ENCODE peak calls at places on chromosomes 5 and 9, in seven cellular contexts. I is choroid plexus epithelial cell, M is GM12878, G is GM23338, R is right atrium auricular region, D is RWPE2, V is epithelial cell of esophagus. F is an unnamed sample.
A peak's percentile ranks its signal among the peaks of the same experiment; 100 is the strongest.

GRCh38 chr5:127934791-127935256 is 148.7 kb upstream of the SLC12A2 start:
- DNase-seq in R (no peak), V (peak; percentile 98), I (peak; percentile 65), D (peak; percentile 84), M (no peak), G (peak; percentile 82), F (no peak)

GRCh38 chr5:142484821-142485387 is 160.1 kb upstream of the SPRY4 start:
- DNase-seq in G (no peak), V (no peak), R (no peak), I (no peak), D (no peak), M (no peak), F (no peak)

GRCh38 chr5:124651663-124652513 is 94.6 kb downstream of the ZNF608 start:
- DNase-seq in G (peak; percentile 87), M (no peak), R (peak; percentile 86), D (peak; percentile 85), I (peak; percentile 85), V (peak; percentile 78), F (no peak)

GRCh38 chr5:172163346-172163745 is 24.7 kb downstream of the STK10 start:
- DNase-seq in V (no peak), G (no peak), D (no peak), R (peak; percentile 74), M (no peak), I (no peak), F (no peak)

GRCh38 chr5:6873359-6873758 is 160.1 kb downstream of the TENT4A start:
- DNase-seq in M (no peak), D (no peak), G (no peak), V (no peak), R (no peak), I (no peak), F (no peak)

GRCh38 chr9:86458456-86458855 is 104.2 kb upstream of the TUT7 start:
- DNase-seq in G (no peak), R (no peak), D (no peak), V (no peak), I (no peak), M (no peak), F (no peak)

GRCh38 chr5:158064331-158065123 is 205.6 kb upstream of the CLINT1 start:
- DNase-seq in G (no peak), I (no peak), V (no peak), M (no peak), D (no peak), R (no peak), F (no peak)

GRCh38 chr9:121968056-121968455 is 125.1 kb downstream of the TTLL11 start:
- DNase-seq in I (no peak), V (peak; percentile 82), M (no peak), R (no peak), G (no peak), D (no peak), F (no peak)

GRCh38 chr5:77266291-77266690 is 55.8 kb downstream of the PDE8B start:
- DNase-seq in V (peak; percentile 17), D (no peak), G (no peak), R (no peak), M (no peak), I (peak; percentile 57), F (no peak)

GRCh38 chr5:141338538-141339306 is at the start of gene PCDHGA2:
- DNase-seq in V (peak; percentile 44), D (no peak), G (peak; percentile 81), R (no peak), M (no peak), I (peak; percentile 59), F (no peak)

GRCh38 chr9:131609116-131609830 is 64.0 kb downstream of the PRRT1B start:
- DNase-seq in R (peak; percentile 78), G (peak; percentile 38), I (peak; percentile 62), M (no peak), D (no peak), V (peak; percentile 69), F (no peak)

GRCh38 chr9:74846771-74847170 is 41.0 kb downstream of the TRPM6 start:
- DNase-seq in R (no peak), I (no peak), D (no peak), V (peak; percentile 4), G (no peak), M (no peak), F (no peak)

GRCh38 chr5:163509288-163510040 is 4.0 kb downstream of the MAT2B start:
- DNase-seq in D (peak; percentile 81), M (no peak), V (peak; percentile 93), G (peak; percentile 36), R (no peak), I (peak; percentile 91), F (no peak)

GRCh38 chr5:51378415-51378777 is 4.9 kb upstream of the ISL1 start:
- DNase-seq in V (no peak), M (no peak), R (no peak), I (no peak), D (no peak), G (peak; percentile 84), F (no peak)

DNA sequence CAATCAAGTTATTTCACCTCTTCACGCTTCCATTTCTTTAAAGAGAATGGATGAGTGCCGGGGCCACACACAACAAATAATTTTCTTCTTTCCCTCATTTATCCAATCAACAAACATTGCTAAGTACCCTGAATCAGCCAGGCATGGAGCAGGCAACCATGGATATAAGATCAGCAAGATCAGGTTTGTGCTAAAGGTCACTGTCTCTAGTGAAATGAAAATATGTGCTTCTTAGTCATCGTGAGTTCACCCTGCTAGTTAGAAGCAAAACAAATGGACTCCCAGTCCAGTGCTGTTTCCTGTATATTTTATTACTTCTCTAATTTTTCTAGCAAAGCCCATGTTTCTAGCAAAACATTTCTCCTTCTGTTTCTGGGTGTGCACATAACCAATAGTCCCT is 629.2 kb downstream of the BNC2 start:
- DNase-seq in R (no peak), V (no peak), M (no peak), D (no peak), G (no peak), I (peak; percentile 73), F (no peak)
- H3K4me3 ChIP-seq in R (no peak overlapping the region), V (no peak overlapping the region), M (no peak overlapping the region), D (no peak overlapping the region), G (no peak overlapping the region), I (no peak overlapping the region), F (no peak overlapping the region)

GRCh38 chr5:74639538-74640449 is 734 bp downstream of the ENC1 start:
- DNase-seq in D (no peak), R (no peak), I (peak; percentile 52), M (no peak), G (peak; percentile 73), V (peak; percentile 47), F (no peak)

GRCh38 chr5:74638776-74639537 is 1.6 kb downstream of the ENC1 start:
- DNase-seq in I (peak; percentile 73), M (peak; percentile 79), R (no peak), G (no peak), V (peak; percentile 49), D (no peak), F (no peak)

GRCh38 chr5:74641778-74642542 is 1.4 kb upstream of the ENC1 start:
- DNase-seq in G (peak; percentile 45), D (no peak), M (no peak), I (peak; percentile 93), V (peak; percentile 87), R (no peak), F (no peak)

GRCh38 chr5:74641014-74641777 is 668 bp upstream of the ENC1 start:
- DNase-seq in D (peak; percentile 95), G (peak; percentile 84), V (peak; percentile 78), M (no peak), R (peak; percentile 81), I (peak; percentile 80), F (no peak)

GRCh38 chr5:74640450-74641013 is at the start of gene ENC1:
- DNase-seq in G (peak; percentile 97), R (peak; percentile 81), M (no peak), D (peak; percentile 95), I (peak; percentile 90), V (peak; percentile 93), F (peak; percentile 74)
- TF ChIP-seq CTCF in G (peak; percentile 16), R (peak; percentile 15), M (peak; percentile 54), D (peak; percentile 56), I (peak; percentile 42), V (peak; percentile 32), F (peak; percentile 54)

GRCh38 chr5:35205606-35206005 is 24.7 kb downstream of the PRLR start:
- DNase-seq in D (no peak), V (no peak), G (no peak), M (no peak), R (no peak), I (no peak), F (no peak)
- H3K4me3 ChIP-seq in D (no peak overlapping the region), V (no peak overlapping the region), G (no peak overlapping the region), M (no peak overlapping the region), R (no peak overlapping the region), I (no peak overlapping the region), F (no peak overlapping the region)

DNA sequence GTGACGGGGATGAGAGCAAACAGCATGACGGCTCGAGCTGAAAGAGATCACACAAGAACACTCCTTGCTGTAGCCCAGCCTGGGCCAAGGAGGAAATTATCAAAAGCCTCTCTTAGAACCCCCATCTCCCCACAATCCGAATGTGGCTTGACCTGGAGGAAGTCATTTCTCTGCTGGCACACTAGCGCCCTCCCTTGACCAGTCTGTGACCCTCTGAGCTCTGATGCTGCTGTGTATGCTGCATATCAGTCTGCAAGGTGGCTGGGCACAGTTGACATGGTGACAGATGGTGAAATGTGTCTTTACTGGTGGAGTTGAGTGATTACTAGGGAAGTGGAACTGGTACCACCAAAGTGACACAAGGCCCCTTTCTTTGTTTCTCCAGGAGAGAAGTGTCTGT is 3.3 kb downstream of the SLC46A2 start:
- DNase-seq in I (no peak), V (no peak), M (no peak), G (peak; percentile 87), R (no peak), D (no peak), F (no peak)
- TF ChIP-seq CTCF in I (peak; percentile 22), V (no peak), M (peak; percentile 22), G (peak; percentile 84), R (no peak), D (no peak), F (peak; percentile 49)